ENCODE peak calls at places on chromosomes 13 and 19, in eight cellular contexts. H is astrocyte; V is body of pancreas; Q is cardiac muscle cell; D is heart left ventricle; L is naive thymus-derived CD4-positive, alpha-beta T cell; B is sigmoid colon; W is H1. I is an unnamed sample.
A peak's percentile ranks its signal among the peaks of the same experiment; 100 is the strongest.

GRCh38 chr13:46552888-46553520 is at the start of gene LRCH1:
- DNase-seq in H (peak; percentile 80), L (peak; percentile 76), Q (peak; percentile 96), D (peak; percentile 95), B (peak; percentile 95), W (no peak), V (peak; percentile 89), I (peak; percentile 92)

GRCh38 chr13:85230754-85231153 is 568.5 kb downstream of the SLITRK6 start:
- DNase-seq in D (no peak), B (no peak), L (no peak), H (no peak), V (no peak), W (no peak), Q (peak; percentile 3), I (no peak)

GRCh38 chr19:17402982-17403855 is 2.2 kb downstream of the BST2 start:
- DNase-seq in B (no peak), D (peak; percentile 65), L (no peak), H (no peak), W (no peak), Q (peak; percentile 31), V (no peak), I (peak; percentile 49)

GRCh38 chr19:46579286-46579944 is 21.7 kb upstream of the CALM3 start:
- DNase-seq in H (no peak), W (no peak), B (no peak), V (no peak), D (no peak), Q (peak; percentile 48), L (no peak), I (peak; percentile 36)

GRCh38 chr13:81757348-81757950 is 1416.5 kb upstream of the SPRY2 start:
- DNase-seq in W (no peak), V (no peak), Q (no peak), H (no peak), B (no peak), L (no peak), D (no peak), I (no peak)

GRCh38 chr19:16330368-16330801 is 5.8 kb downstream of the KLF2 start:
- DNase-seq in V (peak; percentile 63), L (peak; percentile 89), W (no peak), B (peak; percentile 83), D (peak; percentile 85), H (peak; percentile 84), Q (peak; percentile 69), I (peak; percentile 37)

GRCh38 chr19:46786236-46787039 is 2.0 kb downstream of the SLC1A5 start:
- DNase-seq in V (peak; percentile 63), B (peak; percentile 89), H (peak; percentile 67), W (no peak), L (peak; percentile 55), Q (peak; percentile 80), D (peak; percentile 80), I (peak; percentile 69)

GRCh38 chr13:41302743-41303142 is 8.3 kb upstream of the NAA16 start:
- DNase-seq in B (no peak), D (no peak), W (no peak), L (no peak), Q (no peak), H (no peak), V (no peak), I (no peak)

GRCh38 chr13:99335603-99336002 is 28.4 kb upstream of the GPR183 start:
- DNase-seq in B (no peak), H (no peak), D (no peak), W (no peak), Q (no peak), L (no peak), V (no peak), I (no peak)

GRCh38 chr19:4720037-4720700 is 3.5 kb downstream of the DPP9 start:
- DNase-seq in Q (no peak), B (no peak), V (no peak), H (no peak), L (no peak), W (no peak), D (no peak), I (no peak)

GRCh38 chr13:40186041-40186440 is 480.4 kb downstream of the FOXO1 start:
- DNase-seq in Q (no peak), D (no peak), B (no peak), H (no peak), W (no peak), V (no peak), L (peak; percentile 28), I (no peak)

GRCh38 chr13:39602277-39602613 is 748 bp downstream of the LHFPL6 start:
- DNase-seq in L (no peak), V (no peak), W (no peak), B (no peak), Q (no peak), D (no peak), H (no peak), I (no peak)

GRCh38 chr13:32164622-32165268 is 133.2 kb downstream of the FRY start:
- DNase-seq in D (no peak), Q (peak; percentile 84), W (peak; percentile 10), H (peak; percentile 48), V (peak; percentile 31), B (no peak), L (peak; percentile 31), I (peak; percentile 63)

GRCh38 chr19:54168174-54168917 is 4.6 kb downstream of the TMC4 start:
- DNase-seq in V (peak; percentile 95), Q (peak; percentile 91), D (peak; percentile 97), W (no peak), H (peak; percentile 45), L (peak; percentile 89), B (peak; percentile 94), I (peak; percentile 95)

GRCh38 chr13:99384468-99384867 is 77.3 kb upstream of the GPR183 start:
- DNase-seq in H (no peak), B (no peak), D (no peak), V (no peak), L (peak; percentile 74), Q (no peak), W (no peak), I (no peak)

GRCh38 chr13:108369412-108369811 is 99.9 kb downstream of the TNFSF13B start:
- DNase-seq in H (no peak), D (no peak), W (no peak), V (no peak), B (no peak), L (no peak), Q (no peak), I (no peak)

GRCh38 chr19:13100871-13101589 is 1.6 kb downstream of the LYL1 start:
- DNase-seq in Q (no peak), V (no peak), D (no peak), H (no peak), B (no peak), L (no peak), W (no peak), I (no peak)

GRCh38 chr19:50300814-50301606 is 28.2 kb downstream of the KCNC3 start:
- DNase-seq in B (no peak), H (peak; percentile 71), D (no peak), Q (peak; percentile 70), L (no peak), V (no peak), W (no peak), I (no peak)

GRCh38 chr13:95338905-95339304 is 37.7 kb upstream of the ABCC4 start:
- DNase-seq in D (no peak), H (no peak), L (no peak), B (peak; percentile 80), W (no peak), V (no peak), Q (no peak), I (no peak)

GRCh38 chr13:95335667-95336066 is 34.4 kb upstream of the ABCC4 start:
- DNase-seq in L (no peak), D (no peak), B (no peak), Q (no peak), H (no peak), V (no peak), W (no peak), I (no peak)

GRCh38 chr13:95341441-95341840 is 40.2 kb upstream of the ABCC4 start:
- DNase-seq in V (no peak), Q (peak; percentile 33), B (no peak), D (no peak), H (peak; percentile 37), L (no peak), W (no peak), I (no peak)

DNA sequence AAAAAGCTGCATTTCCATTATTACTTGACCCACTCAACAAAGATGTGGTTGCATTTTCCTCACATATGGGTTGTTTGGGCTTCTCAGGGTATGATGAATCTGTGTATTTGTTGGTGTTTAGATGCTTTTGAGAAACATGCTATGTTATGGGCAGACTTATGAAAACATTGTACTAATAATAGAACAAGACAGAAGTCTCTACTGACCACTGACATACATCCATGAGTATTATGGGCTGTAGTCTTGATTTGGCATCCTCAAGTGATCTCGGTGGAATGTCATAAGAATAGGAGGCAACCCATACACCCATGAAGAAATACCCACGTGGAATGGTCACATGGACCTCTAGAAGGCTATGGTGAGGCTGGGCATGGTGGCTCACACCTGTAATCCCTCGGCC is 36.3 kb upstream of the ABCC4 start:
- DNase-seq in H (no peak), W (no peak), L (no peak), B (no peak), D (no peak), Q (no peak), V (no peak), I (no peak)
- H3K4me1 ChIP-seq in H (no peaks in the 10 kb centered on the region), W (no peaks in the 10 kb centered on the region), L (no peaks in the 10 kb centered on the region), B (peaks cover 23% of the 10 kb centered on the region), D (peaks cover 5% of the 10 kb centered on the region), Q (no peaks in the 10 kb centered on the region), V (no peaks in the 10 kb centered on the region), I (peaks cover 4% of the 10 kb centered on the region)

GRCh38 chr19:29487432-29487831 is 38.4 kb upstream of the VSTM2B start:
- DNase-seq in V (no peak), H (no peak), Q (no peak), D (no peak), W (no peak), L (no peak), B (peak; percentile 30), I (no peak)
- H3K27me3 ChIP-seq in V (no peaks in the 10 kb centered on the region), H (no peaks in the 10 kb centered on the region), Q (no peaks in the 10 kb centered on the region), D (no peaks in the 10 kb centered on the region), W (no peaks in the 10 kb centered on the region), L (no peaks in the 10 kb centered on the region), B (no peaks in the 10 kb centered on the region), I (no peaks in the 10 kb centered on the region)

DNA sequence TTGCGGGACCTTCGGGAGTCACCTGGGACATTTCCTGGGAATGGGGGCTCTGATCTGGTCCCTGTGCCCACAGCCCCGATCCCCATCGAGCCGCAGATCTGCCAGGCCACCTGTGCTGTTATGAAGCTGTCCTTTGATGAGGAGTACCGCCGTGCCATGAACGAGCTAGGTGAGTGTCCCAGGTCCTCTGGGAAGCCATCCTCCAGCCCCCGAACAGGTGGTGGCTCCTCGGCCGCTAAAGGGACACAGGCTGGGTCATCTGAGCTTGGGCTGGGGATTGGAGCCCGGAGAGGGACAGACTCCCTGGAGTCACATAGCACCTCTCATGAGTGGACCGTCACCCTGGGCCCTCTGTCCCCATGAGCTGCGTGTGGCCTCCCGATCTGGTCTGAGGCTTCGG is 8.0 kb downstream of the APC2 start:
- DNase-seq in D (no peak), B (no peak), Q (no peak), H (no peak), V (no peak), L (no peak), W (no peak), I (no peak)
- H3K27ac ChIP-seq in D (no peak overlapping the region), B (no peak overlapping the region), Q (no peak overlapping the region), H (no peak overlapping the region), V (no peak overlapping the region), L (no peak overlapping the region), W (no peak overlapping the region), I (no peak overlapping the region)

DNA sequence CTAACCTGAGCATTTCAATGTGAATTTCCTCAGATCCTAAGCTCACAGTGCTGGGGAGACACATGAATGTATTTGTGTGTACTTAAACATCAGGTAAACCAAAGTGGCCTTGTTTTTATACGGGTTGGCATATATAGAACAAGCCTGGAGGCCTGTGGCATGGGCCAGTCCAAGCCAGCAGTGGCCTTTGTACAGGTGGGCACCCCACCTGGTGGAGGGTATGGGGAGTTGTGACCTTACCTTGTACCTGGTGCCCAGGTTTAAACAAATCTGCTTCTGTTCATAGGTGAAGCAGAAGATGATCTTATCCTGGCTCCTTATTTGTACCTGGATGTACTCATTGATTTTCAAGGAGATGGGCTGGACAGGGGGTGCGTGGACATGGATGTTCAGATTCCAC is 71.0 kb downstream of the ERICH6B start:
- DNase-seq in W (no peak), Q (no peak), B (no peak), V (no peak), L (no peak), H (no peak), D (no peak), I (no peak)
- H3K4me1 ChIP-seq in W (no peaks in the 10 kb centered on the region), Q (no peaks in the 10 kb centered on the region), B (no peaks in the 10 kb centered on the region), V (no peaks in the 10 kb centered on the region), L (no peaks in the 10 kb centered on the region), H (no peaks in the 10 kb centered on the region), D (no peaks in the 10 kb centered on the region), I (no peaks in the 10 kb centered on the region)